ENCODE peak calls at places on chromosomes 16 and 17, in ten cellular contexts. A, Y, R, C, S, E, D, X, U and V are unnamed samples.

GRCh38 chr16:29030086-29030840 is 45.4 kb downstream of the LAT start:
- DNase-seq in A (no peak), Y (no peak), R (no peak), C (no peak), S (no peak), E (no peak), D (no peak), X (no peak), U (no peak), V (no peak)

GRCh38 chr17:81187120-81187519 is 21.1 kb upstream of the AATK start:
- DNase-seq in A (no peak), Y (no peak), R (no peak), C (no peak), S (no peak), E (no peak), D (no peak), X (no peak), U (no peak), V (no peak)

GRCh38 chr16:49533436-49533835 is 159.8 kb downstream of the C16orf78 start:
- DNase-seq in A (no peak), Y (no peak), R (no peak), C (no peak), S (no peak), E (no peak), D (no peak), X (no peak), U (no peak), V (no peak)

GRCh38 chr16:88727871-88728270 is 21.6 kb downstream of the CTU2 start:
- DNase-seq in A (peak; percentile 70), Y (peak; percentile 39), R (no peak), C (no peak), S (peak; percentile 57), E (peak; percentile 15), D (peak; percentile 11), X (no peak), U (no peak), V (no peak)

GRCh38 chr16:9042533-9042932 is 48.9 kb upstream of the HAPSTR1 start:
- DNase-seq in A (no peak), Y (no peak), R (no peak), C (no peak), S (no peak), E (no peak), D (no peak), X (no peak), U (no peak), V (no peak)

GRCh38 chr17:77282524-77283515 is 142.1 kb downstream of the SEC14L1 start:
- DNase-seq in A (peak; percentile 43), Y (no peak), R (no peak), C (no peak), S (peak; percentile 19), E (peak; percentile 42), D (peak; percentile 8), X (no peak), U (no peak), V (no peak)

GRCh38 chr16:55257971-55258613 is 65.9 kb upstream of the IRX6 start:
- DNase-seq in A (peak; percentile 44), Y (peak; percentile 70), R (peak; percentile 3), C (peak; percentile 39), S (no peak), E (no peak), D (no peak), X (no peak), U (peak; percentile 35), V (peak; percentile 19)

GRCh38 chr16:68367034-68367433 is 56.2 kb downstream of the PRMT7 start:
- DNase-seq in A (peak; percentile 23), Y (peak; percentile 70), R (no peak), C (peak; percentile 39), S (no peak), E (no peak), D (peak; percentile 59), X (peak; percentile 39), U (peak; percentile 69), V (peak; percentile 30)

GRCh38 chr17:37368577-37368976 is 7.2 kb upstream of the C17orf78 start:
- DNase-seq in A (no peak), Y (no peak), R (no peak), C (peak; percentile 65), S (no peak), E (no peak), D (no peak), X (no peak), U (peak; percentile 11), V (no peak)

GRCh38 chr16:19231881-19232280 is 53.6 kb upstream of the CLEC19A start:
- DNase-seq in A (no peak), Y (no peak), R (no peak), C (no peak), S (no peak), E (no peak), D (no peak), X (no peak), U (no peak), V (no peak)

GRCh38 chr17:77644181-77644972 is 314.1 kb upstream of the TNRC6C start:
- DNase-seq in A (no peak), Y (no peak), R (no peak), C (no peak), S (no peak), E (peak; percentile 2), D (peak; percentile 87), X (no peak), U (no peak), V (no peak)

GRCh38 chr16:57940382-57940966 is 30.5 kb downstream of the CNGB1 start:
- DNase-seq in A (no peak), Y (no peak), R (no peak), C (no peak), S (no peak), E (no peak), D (no peak), X (no peak), U (no peak), V (no peak)

GRCh38 chr16:11233727-11234376 is 22.2 kb downstream of the SOCS1 start:
- DNase-seq in A (no peak), Y (no peak), R (peak; percentile 33), C (peak; percentile 11), S (no peak), E (no peak), D (no peak), X (no peak), U (no peak), V (no peak)

GRCh38 chr16:77961811-77962210 is 60.5 kb upstream of the CLEC3A start:
- DNase-seq in A (peak; percentile 41), Y (no peak), R (no peak), C (no peak), S (no peak), E (no peak), D (no peak), X (no peak), U (no peak), V (no peak)

GRCh38 chr16:67641779-67642708 is 2.9 kb upstream of the CARMIL2 start:
- DNase-seq in A (peak; percentile 33), Y (no peak), R (no peak), C (no peak), S (no peak), E (peak; percentile 63), D (peak; percentile 86), X (no peak), U (peak; percentile 67), V (no peak)